ENCODE peak calls at places on chromosomes 4 and X, in nine cellular contexts. W is germinal center; G is lung; P is stimulated activated CD4-positive, alpha-beta T cell treated with anti-CD3 and anti-CD28 coated beads, Interleukin-2, amount 100 ng/mL, for 24 hours; B is cardiac fibroblast; X is NB4; M is nucleus accumbens; D is spleen; V is right lobe of liver. E is an unnamed sample.

GRCh38 chrX:107566603-107567262 is 61.6 kb upstream of the PRPS1 start:
- DNase-seq in W (no peak), G (no peak), P (no peak), B (no peak), X (no peak), M (no peak), D (no peak), V (no peak), E (no peak)

GRCh38 chr4:3799496-3799895 is 33.3 kb downstream of the ADRA2C start:
- DNase-seq in W (no peak), G (no peak), P (no peak), B (no peak), X (no peak), M (no peak), D (peak), V (peak), E (no peak)

GRCh38 chr4:143099693-143100092 is 85.0 kb upstream of the USP38 start:
- DNase-seq in W (no peak), G (no peak), P (no peak), B (no peak), X (no peak), M (no peak), D (no peak), V (no peak), E (no peak)

GRCh38 chr4:34108456-34108855 is 2135.9 kb downstream of the ARAP2 start:
- DNase-seq in W (no peak), G (no peak), P (no peak), B (peak), X (peak), M (no peak), D (no peak), V (no peak), E (no peak)

GRCh38 chrX:109843963-109844751 is 111.1 kb upstream of the ACSL4 start:
- DNase-seq in W (no peak), G (no peak), P (no peak), B (no peak), X (peak), M (no peak), D (no peak), V (no peak), E (no peak)

GRCh38 chr4:88189881-88190585 is 31.6 kb upstream of the ABCG2 start:
- DNase-seq in W (no peak), G (no peak), P (no peak), B (no peak), X (no peak), M (no peak), D (no peak), V (no peak), E (no peak)

GRCh38 chrX:8663325-8663724 is 68.6 kb downstream of the ANOS1 start:
- DNase-seq in W (no peak), G (no peak), P (no peak), B (peak), X (no peak), M (no peak), D (no peak), V (no peak), E (no peak)

GRCh38 chrX:107780525-107780924 is 3.0 kb downstream of the NCBP2L start:
- DNase-seq in W (no peak), G (no peak), P (no peak), B (no peak), X (no peak), M (no peak), D (no peak), V (no peak), E (no peak)

GRCh38 chr4:123284166-123284565 is 112.4 kb upstream of the SPRY1 start:
- DNase-seq in W (no peak), G (no peak), P (no peak), B (peak), X (no peak), M (no peak), D (no peak), V (no peak), E (no peak)

GRCh38 chrX:55240788-55241187 is 20.6 kb downstream of the PAGE5 start:
- DNase-seq in W (no peak), G (no peak), P (no peak), B (no peak), X (no peak), M (no peak), D (no peak), V (no peak), E (no peak)

GRCh38 chr4:105548483-105548882 is 3.9 kb upstream of the ARHGEF38 start:
- DNase-seq in W (no peak), G (no peak), P (no peak), B (no peak), X (no peak), M (no peak), D (no peak), V (no peak), E (no peak)

GRCh38 chrX:3244955-3245354 is 101.5 kb downstream of the MXRA5 start:
- DNase-seq in W (no peak), G (no peak), P (no peak), B (peak), X (peak), M (no peak), D (no peak), V (no peak), E (no peak)

GRCh38 chr4:168636506-168637176 is 139.8 kb downstream of the PALLD start:
- DNase-seq in W (no peak), G (no peak), P (no peak), B (peak), X (no peak), M (no peak), D (no peak), V (no peak), E (no peak)

GRCh38 chr4:168837922-168838321 is 172.1 kb downstream of the CBR4 start:
- DNase-seq in W (no peak), G (no peak), P (no peak), B (no peak), X (no peak), M (no peak), D (no peak), V (no peak), E (no peak)

GRCh38 chr4:97238956-97239698 is 904.1 kb downstream of the STPG2 start:
- DNase-seq in W (no peak), G (no peak), P (no peak), B (no peak), X (no peak), M (no peak), D (no peak), V (no peak), E (no peak)

GRCh38 chr4:58760737-58761136 is 1650.6 kb upstream of the IGFBP7 start:
- DNase-seq in W (no peak), G (no peak), P (no peak), B (no peak), X (no peak), M (no peak), D (no peak), V (no peak), E (no peak)

GRCh38 chr4:182808673-182809416 is 108.3 kb downstream of the DCTD start:
- DNase-seq in W (no peak), G (no peak), P (peak), B (no peak), X (peak), M (no peak), D (no peak), V (no peak), E (no peak)

GRCh38 chr4:146340798-146341197 is 126.5 kb downstream of the REELD1 start:
- DNase-seq in W (no peak), G (no peak), P (no peak), B (peak), X (peak), M (no peak), D (no peak), V (no peak), E (no peak)

GRCh38 chr4:36206012-36206411 is 38.3 kb downstream of the ARAP2 start:
- DNase-seq in W (no peak), G (no peak), P (no peak), B (no peak), X (no peak), M (no peak), D (no peak), V (no peak), E (no peak)

GRCh38 chr4:27149541-27150212 is 289.0 kb downstream of the STIM2 start:
- DNase-seq in W (no peak), G (no peak), P (no peak), B (no peak), X (no peak), M (no peak), D (no peak), V (no peak), E (no peak)

GRCh38 chrX:152038798-152039197 is 64.3 kb upstream of the GABRE start:
- DNase-seq in W (no peak), G (no peak), P (no peak), B (no peak), X (no peak), M (no peak), D (no peak), V (no peak), E (no peak)

GRCh38 chr4:181301735-181302380 is 941.3 kb upstream of the TENM3 start:
- DNase-seq in W (no peak), G (no peak), P (peak), B (peak), X (peak), M (no peak), D (no peak), V (peak), E (no peak)